ENCODE peak calls at places on chromosomes 2 and 18, in four cellular contexts. I is hepatocyte, V is fibroblast of the aortic adventitia, S is B cell. C is an unnamed sample.

GRCh38 chr2:203646266-203646864 is 60.1 kb upstream of the CD28 start:
- DNase-seq in V (no peak), S (no peak), I (no peak), C (no peak)

GRCh38 chr2:47118581-47118980 is 36.5 kb downstream of the STPG4 start:
- DNase-seq in S (no peak), I (no peak), V (no peak), C (no peak)

GRCh38 chr2:133844214-133844892 is 276.1 kb upstream of the NCKAP5 start:
- DNase-seq in S (peak), V (peak), I (peak), C (peak)

GRCh38 chr2:156427067-156427466 is 9.1 kb upstream of the GPD2 start:
- DNase-seq in V (no peak), S (no peak), I (no peak), C (no peak)

GRCh38 chr18:21112140-21112473 is 494 bp upstream of the ROCK1 start:
- DNase-seq in I (no peak), V (no peak), S (no peak), C (no peak)

GRCh38 chr2:199458806-199459285 is 1.1 kb upstream of the SATB2 start:
- DNase-seq in V (peak), S (peak), I (no peak), C (no peak)

GRCh38 chr2:86017901-86018896 is 87.5 kb downstream of the POLR1A start:
- DNase-seq in I (no peak), V (no peak), S (no peak), C (no peak)

GRCh38 chr2:74822771-74823283 is 11.1 kb upstream of the HK2 start:
- DNase-seq in S (no peak), I (no peak), V (no peak), C (no peak)

GRCh38 chr18:1075310-1075709 is 170.6 kb downstream of the ADCYAP1 start:
- DNase-seq in I (peak), S (no peak), V (no peak), C (no peak)

GRCh38 chr2:102489646-102490045 is 16.6 kb downstream of the SLC9A4 start:
- DNase-seq in I (no peak), S (no peak), V (no peak), C (no peak)

GRCh38 chr2:83342860-83343329 is 1116.2 kb downstream of the SUCLG1 start:
- DNase-seq in S (no peak), V (no peak), I (no peak), C (no peak)

GRCh38 chr2:235170536-235171510 is 219.0 kb downstream of the SH3BP4 start:
- DNase-seq in S (no peak), I (peak), V (peak), C (no peak)
- TF ChIP-seq CTCF in S (no peak), I (peak), V (peak), C (no peak)

DNA sequence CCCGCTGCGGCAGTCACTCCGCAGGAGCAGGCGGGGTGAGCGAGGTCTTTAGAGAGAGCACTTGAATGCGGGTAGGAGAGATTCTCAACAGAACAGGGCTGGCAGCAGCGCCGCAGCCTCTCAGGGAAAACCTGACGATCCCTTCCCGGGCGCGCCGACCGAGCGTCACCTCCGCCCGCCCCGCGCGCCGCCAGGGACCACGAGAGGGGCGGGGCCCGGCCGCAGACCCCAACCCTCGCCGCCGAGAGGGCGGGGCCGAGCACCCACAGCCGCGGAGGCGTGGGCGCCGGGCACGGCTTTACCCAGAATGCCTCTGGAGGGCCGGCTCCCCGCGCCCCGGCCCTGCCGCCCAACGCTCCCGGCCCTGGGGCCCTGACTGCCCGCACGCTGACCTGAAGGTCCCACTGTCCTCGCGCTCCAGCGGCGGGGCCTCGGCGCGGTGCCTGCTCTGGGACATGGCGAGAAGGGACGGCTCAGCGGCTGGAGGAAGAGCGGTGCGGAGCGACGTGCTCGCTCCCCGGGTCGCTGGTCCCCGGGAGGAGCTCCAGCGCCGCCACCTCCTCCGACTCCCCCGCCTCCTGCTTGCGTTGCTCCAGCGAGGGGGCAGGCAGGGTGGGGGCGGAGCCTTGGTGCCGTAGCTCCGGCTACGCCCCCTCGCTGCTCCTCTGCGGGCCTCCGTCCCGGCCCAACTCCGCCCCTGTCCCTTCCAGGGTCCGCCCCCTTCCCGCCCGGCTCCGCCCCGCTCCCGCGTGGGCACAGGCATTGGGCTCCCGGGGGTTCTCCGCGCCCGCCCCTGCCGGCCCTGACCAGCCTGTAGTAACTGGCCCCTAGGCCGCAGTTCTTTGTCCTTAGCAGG is at the start of the genes PJVK and PRKRA:
- DNase-seq in S (peak), I (peak), V (peak), C (peak)
- TF ChIP-seq CTCF in S (no peak), I (no peak), V (no peak), C (no peak)

DNA sequence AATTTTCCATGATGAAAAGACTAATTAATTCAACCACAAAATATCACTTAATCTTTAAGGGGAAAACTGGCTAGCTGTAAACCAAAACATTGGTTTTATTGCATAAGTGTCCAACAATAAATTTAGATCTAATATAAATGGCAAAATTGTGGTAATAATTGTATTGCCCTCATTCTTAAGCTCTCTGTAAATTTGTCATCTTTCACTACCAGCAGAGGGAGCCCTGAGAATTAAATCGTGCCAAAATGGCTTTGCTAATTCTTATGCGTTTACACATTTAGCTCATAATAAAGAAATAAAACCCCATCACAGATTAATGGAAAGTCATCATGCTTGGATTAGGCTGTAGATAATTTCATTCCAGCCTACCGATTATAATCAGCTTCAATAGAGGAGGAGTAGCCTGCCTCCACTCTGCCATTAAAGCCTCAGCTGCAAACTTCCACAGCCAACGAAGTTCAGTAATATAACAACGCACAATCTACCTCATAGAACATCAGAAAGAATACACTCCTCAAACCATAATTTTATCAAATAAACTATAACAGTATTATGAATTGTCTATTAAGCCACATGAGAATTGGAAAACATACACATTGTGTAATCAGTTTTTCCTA is 70.0 kb upstream of the ATP5MC3 start:
- DNase-seq in I (peak), V (peak), S (no peak), C (no peak)
- TF ChIP-seq CTCF in I (peak), V (peak), S (peak), C (peak)

GRCh38 chr2:142112648-142113278 is 18.1 kb downstream of the LRP1B start:
- DNase-seq in I (no peak), S (no peak), V (peak), C (no peak)
- TF ChIP-seq CTCF in I (peak), S (no peak), V (no peak), C (no peak)

GRCh38 chr2:57798346-57798745 is 248.3 kb upstream of the VRK2 start:
- DNase-seq in S (no peak), V (no peak), I (no peak), C (no peak)
- TF ChIP-seq CTCF in S (no peak), V (no peak), I (no peak), C (no peak)

DNA sequence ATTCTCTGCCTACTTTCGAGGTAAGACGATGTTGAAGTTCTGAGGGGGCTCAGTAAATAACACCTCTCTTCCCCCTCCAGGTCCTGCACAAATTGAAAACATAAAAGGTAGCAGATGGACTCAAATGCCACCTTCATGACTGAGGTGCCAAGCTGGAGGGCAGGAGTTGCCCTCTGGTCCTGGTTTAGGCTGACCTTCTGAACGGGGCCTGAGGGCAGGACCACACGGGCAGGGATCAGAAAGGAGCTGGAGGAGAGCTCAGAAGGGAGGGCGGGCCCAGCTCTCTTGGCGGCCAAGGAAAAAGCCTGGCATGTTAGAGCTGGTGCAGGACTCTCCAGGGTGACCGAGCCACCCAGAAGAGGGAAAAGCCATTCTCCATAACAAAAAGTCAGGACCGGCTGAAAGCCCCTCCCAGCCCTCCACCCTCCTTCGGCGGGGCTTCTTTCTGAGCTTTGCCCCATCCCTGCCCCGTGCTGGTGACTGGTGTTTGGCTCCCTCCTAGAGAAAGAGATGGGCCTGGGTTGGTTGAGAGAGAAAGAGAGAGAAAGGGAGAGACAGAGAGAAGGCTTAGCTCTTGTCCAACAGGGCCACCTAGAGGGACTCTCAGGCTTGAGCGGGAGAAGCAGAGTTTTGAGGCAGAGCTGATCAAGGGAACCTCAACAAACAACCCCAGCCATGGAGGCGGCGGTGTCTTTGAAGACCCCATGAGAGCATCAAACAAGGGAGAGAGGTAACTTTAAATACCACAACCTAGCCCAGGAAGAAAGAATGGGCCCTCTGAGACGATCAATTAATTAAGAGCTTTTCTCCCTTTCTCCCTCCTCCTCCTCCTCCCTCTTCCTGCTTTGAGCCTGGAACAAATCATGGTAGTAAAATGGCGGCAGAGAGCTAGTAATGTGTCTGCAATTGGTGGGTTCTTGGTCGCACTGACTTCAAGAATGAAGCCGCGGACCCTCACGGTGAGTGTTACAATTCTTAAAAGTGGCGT is 50.8 kb downstream of the WIPF1 start:
- DNase-seq in S (no peak), I (peak), V (peak), C (peak)
- TF ChIP-seq CTCF in S (peak), I (peak), V (peak), C (no peak)